ENCODE peak calls at places on chromosomes 2 and 18, in four cellular contexts. One of them, this sample, is unnamed.

GRCh38 chr2:166337932-166338331 is 37.8 kb downstream of the SCN9A start:
- DNase-seq in H9: no peak
- DNase-seq in body of pancreas: no peak
- DNase-seq in astrocyte of the spinal cord: no peak
- DNase-seq in this sample: no peak

GRCh38 chr2:208072250-208072892 is 47.0 kb upstream of the PLEKHM3 start:
- DNase-seq in H9: peak
- DNase-seq in body of pancreas: peak
- DNase-seq in astrocyte of the spinal cord: peak
- DNase-seq in this sample: peak

GRCh38 chr18:60485207-60485606 is 112.6 kb upstream of the MC4R start:
- DNase-seq in H9: no peak
- DNase-seq in body of pancreas: no peak
- DNase-seq in astrocyte of the spinal cord: peak
- DNase-seq in this sample: no peak

GRCh38 chr18:57087985-57088384 is 58.9 kb upstream of the BOD1L2 start:
- DNase-seq in H9: no peak
- DNase-seq in body of pancreas: no peak
- DNase-seq in astrocyte of the spinal cord: no peak
- DNase-seq in this sample: no peak

GRCh38 chr2:241950878-241951331 is 81.4 kb downstream of the RTP5 start:
- DNase-seq in H9: peak
- DNase-seq in body of pancreas: peak
- DNase-seq in astrocyte of the spinal cord: peak
- DNase-seq in this sample: peak

GRCh38 chr2:152548111-152548875 is 169.0 kb downstream of the PRPF40A start:
- DNase-seq in H9: no peak
- DNase-seq in body of pancreas: peak
- DNase-seq in astrocyte of the spinal cord: no peak
- DNase-seq in this sample: no peak

GRCh38 chr18:36602071-36602470 is 226.7 kb downstream of the TPGS2 start:
- DNase-seq in H9: no peak
- DNase-seq in body of pancreas: no peak
- DNase-seq in astrocyte of the spinal cord: no peak
- DNase-seq in this sample: no peak

GRCh38 chr18:40152859-40153258 is 1802.2 kb upstream of the PIK3C3 start:
- DNase-seq in H9: no peak
- DNase-seq in body of pancreas: no peak
- DNase-seq in astrocyte of the spinal cord: peak
- DNase-seq in this sample: no peak

GRCh38 chr2:197803033-197803444 is 1.4 kb upstream of the PLCL1 start:
- DNase-seq in H9: no peak
- DNase-seq in body of pancreas: peak
- DNase-seq in astrocyte of the spinal cord: peak
- DNase-seq in this sample: no peak

GRCh38 chr18:79875931-79876461 is 75.5 kb downstream of the SLC66A2 start:
- DNase-seq in H9: no peak
- DNase-seq in body of pancreas: no peak
- DNase-seq in astrocyte of the spinal cord: no peak
- DNase-seq in this sample: no peak

GRCh38 chr2:84022810-84023431 is 436.2 kb downstream of the SUCLG1 start:
- DNase-seq in H9: peak
- DNase-seq in body of pancreas: peak
- DNase-seq in astrocyte of the spinal cord: peak
- DNase-seq in this sample: peak

GRCh38 chr2:44186800-44187199 is 18.1 kb downstream of the PPM1B start:
- DNase-seq in H9: no peak
- DNase-seq in body of pancreas: no peak
- DNase-seq in astrocyte of the spinal cord: no peak
- DNase-seq in this sample: no peak

GRCh38 chr2:238593236-238593635 is 166.5 kb downstream of the ASB1 start:
- DNase-seq in H9: no peak
- DNase-seq in body of pancreas: no peak
- DNase-seq in astrocyte of the spinal cord: no peak
- DNase-seq in this sample: no peak

GRCh38 chr2:18828296-18828695 is 238.9 kb upstream of the NT5C1B start:
- DNase-seq in H9: no peak
- DNase-seq in body of pancreas: no peak
- DNase-seq in astrocyte of the spinal cord: no peak
- DNase-seq in this sample: no peak

GRCh38 chr2:16608661-16609643 is 56.7 kb downstream of the CYRIA start:
- DNase-seq in H9: peak
- DNase-seq in body of pancreas: peak
- DNase-seq in astrocyte of the spinal cord: peak
- DNase-seq in this sample: peak

DNA sequence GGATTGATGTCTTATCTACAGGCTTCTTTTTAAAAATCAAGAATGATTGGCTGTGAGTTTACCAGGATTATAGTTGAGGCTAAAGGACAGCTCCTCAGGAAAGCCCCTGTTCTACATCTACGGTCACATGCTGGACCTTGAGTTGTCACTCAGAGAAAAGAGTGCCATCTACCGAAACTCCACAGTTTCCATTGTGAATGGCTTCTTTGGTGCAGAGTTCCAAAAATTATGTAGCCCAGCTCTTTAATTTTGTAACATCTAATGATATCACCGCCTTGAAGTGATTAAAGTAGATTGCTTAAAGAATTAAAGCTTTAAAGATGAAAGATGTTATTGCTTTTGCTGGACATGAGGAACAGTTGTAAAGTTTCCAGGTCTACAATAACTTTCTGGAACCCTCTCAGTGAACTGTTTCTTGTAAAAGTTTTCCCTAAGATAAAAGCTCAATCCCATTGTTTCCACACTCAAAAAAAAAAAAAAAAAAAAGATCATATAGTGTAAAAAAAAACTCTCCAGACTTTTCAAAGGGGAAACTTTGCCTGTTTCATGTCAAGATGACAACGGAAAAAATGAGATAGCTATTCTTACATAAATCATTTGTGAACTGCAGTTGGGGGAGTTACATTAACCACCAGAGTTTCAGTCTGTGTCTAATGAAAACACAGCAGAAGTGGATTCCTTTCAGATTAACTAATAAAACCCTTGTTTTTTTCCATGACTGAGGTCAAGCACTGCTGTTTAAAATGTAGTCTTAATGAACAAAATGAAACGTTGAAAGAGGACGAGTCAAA is 4.3 kb downstream of the COL3A1 start:
- DNase-seq in H9: peak
- DNase-seq in body of pancreas: peak
- DNase-seq in astrocyte of the spinal cord: peak
- DNase-seq in this sample: no peak
- TF ChIP-seq CTCF in H9: peak
- TF ChIP-seq CTCF in body of pancreas: peak
- TF ChIP-seq CTCF in astrocyte of the spinal cord: peak
- TF ChIP-seq CTCF in this sample: no peak

DNA sequence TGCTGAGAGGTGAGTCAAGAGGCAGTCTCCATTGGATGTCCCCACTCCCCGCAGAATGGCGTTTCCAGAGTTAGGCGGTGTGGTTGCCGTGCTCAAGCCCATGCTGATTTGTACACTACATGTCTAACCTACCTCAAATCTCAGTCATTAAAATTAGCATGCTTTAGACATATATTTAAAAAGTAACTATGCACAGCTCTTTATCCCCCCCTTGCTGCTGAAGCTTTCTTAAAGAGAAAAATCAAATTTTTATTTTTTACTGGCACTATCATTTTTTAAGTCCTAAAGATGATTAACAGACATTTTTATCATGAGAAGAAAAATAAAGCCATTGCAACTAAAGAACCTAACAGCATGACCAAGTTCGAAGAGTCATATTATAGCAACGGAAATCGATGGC is 42.9 kb downstream of the BOLA3 start:
- DNase-seq in H9: no peak
- DNase-seq in body of pancreas: no peak
- DNase-seq in astrocyte of the spinal cord: peak
- DNase-seq in this sample: no peak
- TF ChIP-seq CTCF in H9: no peak
- TF ChIP-seq CTCF in body of pancreas: no peak
- TF ChIP-seq CTCF in astrocyte of the spinal cord: peak
- TF ChIP-seq CTCF in this sample: no peak

GRCh38 chr2:117960231-117960630 is 53.6 kb downstream of the CCDC93 start:
- DNase-seq in H9: no peak
- DNase-seq in body of pancreas: no peak
- DNase-seq in astrocyte of the spinal cord: peak
- DNase-seq in this sample: no peak

GRCh38 chr2:117958186-117958585 is 55.7 kb downstream of the CCDC93 start:
- DNase-seq in H9: no peak
- DNase-seq in body of pancreas: no peak
- DNase-seq in astrocyte of the spinal cord: peak
- DNase-seq in this sample: no peak

GRCh38 chr2:117952237-117952636 is 61.6 kb downstream of the CCDC93 start:
- DNase-seq in H9: no peak
- DNase-seq in body of pancreas: no peak
- DNase-seq in astrocyte of the spinal cord: no peak
- DNase-seq in this sample: no peak

GRCh38 chr2:117957616-117958015 is 56.3 kb downstream of the CCDC93 start:
- DNase-seq in H9: no peak
- DNase-seq in body of pancreas: no peak
- DNase-seq in astrocyte of the spinal cord: no peak
- DNase-seq in this sample: no peak

DNA sequence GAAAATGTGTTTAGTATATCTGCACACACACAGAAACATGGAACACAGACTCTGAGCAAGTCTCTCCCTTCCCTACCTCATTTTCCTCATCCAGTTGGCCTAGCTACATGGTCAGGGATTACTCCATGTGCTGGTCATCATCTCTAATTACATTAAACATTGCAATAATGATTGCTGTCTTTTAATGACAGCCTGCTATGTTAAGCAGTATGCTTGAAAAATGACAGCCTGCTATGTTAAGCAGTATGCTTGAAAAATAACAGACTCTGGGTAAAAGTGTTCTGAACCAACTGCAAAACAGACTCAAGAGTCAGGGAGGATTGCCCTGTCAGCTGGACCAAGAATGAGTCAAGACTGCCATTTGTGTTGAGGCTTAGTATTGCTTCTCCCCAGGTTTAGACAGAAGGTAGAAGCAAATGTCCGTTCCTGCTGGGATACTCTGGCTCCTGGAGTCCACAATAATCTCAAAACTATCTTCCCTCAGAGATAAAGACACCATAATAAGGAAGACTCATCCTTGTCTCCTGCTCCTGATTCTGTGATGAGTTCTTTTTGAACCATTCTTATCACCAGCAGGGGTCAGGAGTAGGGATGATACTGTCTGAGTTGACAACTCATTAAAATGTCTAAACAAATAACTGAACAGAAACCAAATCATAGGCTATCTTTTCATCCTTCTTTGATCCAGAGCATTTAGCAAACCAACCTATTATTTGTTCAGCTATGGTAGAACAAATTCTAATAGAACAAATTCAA is 57.7 kb downstream of the CCDC93 start:
- DNase-seq in H9: no peak
- DNase-seq in body of pancreas: no peak
- DNase-seq in astrocyte of the spinal cord: no peak
- DNase-seq in this sample: no peak
- TF ChIP-seq CTCF in H9: peak
- TF ChIP-seq CTCF in body of pancreas: no peak
- TF ChIP-seq CTCF in astrocyte of the spinal cord: peak
- TF ChIP-seq CTCF in this sample: no peak

DNA sequence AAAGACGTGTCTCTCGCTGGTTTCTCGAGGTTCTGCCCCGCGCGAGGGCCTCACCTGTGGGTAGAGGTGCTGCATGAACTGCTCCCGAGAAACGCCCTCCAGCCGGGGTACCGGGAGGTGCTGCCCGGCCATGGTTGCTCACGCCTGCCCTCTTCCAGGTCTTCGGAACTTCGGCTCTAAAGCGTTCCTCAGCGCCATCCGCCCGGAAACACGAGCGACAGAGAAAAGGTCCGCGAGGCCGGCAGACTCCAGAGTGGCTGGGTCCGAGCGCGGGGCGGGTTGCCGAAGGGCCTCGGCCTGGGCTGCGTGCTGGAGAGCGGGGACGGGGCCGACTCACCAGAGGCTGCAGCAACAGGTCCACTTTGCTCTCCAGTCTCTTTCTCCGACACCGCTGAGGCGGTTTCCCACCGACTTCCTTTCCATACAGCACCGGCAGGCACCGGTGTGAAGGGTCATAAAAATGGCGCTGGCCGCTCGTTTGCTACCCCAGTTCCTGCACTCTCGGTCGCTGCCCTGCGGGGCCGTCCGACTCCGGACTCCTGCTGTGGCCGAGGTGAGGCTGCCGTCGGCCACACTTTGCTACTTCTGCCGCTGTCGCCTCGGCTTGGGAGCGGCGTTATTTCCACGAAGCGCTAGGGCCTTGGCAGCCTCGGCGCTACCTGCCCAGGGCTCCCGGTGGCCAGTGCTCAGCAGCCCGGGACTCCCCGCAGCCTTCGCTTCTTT is at the start of the genes MAIP1 and TYW5:
- DNase-seq in H9: peak
- DNase-seq in body of pancreas: peak
- DNase-seq in astrocyte of the spinal cord: peak
- DNase-seq in this sample: peak
- TF ChIP-seq CTCF in H9: peak
- TF ChIP-seq CTCF in body of pancreas: peak
- TF ChIP-seq CTCF in astrocyte of the spinal cord: peak
- TF ChIP-seq CTCF in this sample: no peak

GRCh38 chr2:171706152-171706803 is 19.0 kb downstream of the DYNC1I2 start:
- DNase-seq in H9: no peak
- DNase-seq in body of pancreas: no peak
- DNase-seq in astrocyte of the spinal cord: peak
- DNase-seq in this sample: no peak
- TF ChIP-seq CTCF in H9: peak
- TF ChIP-seq CTCF in body of pancreas: no peak
- TF ChIP-seq CTCF in astrocyte of the spinal cord: peak
- TF ChIP-seq CTCF in this sample: no peak

DNA sequence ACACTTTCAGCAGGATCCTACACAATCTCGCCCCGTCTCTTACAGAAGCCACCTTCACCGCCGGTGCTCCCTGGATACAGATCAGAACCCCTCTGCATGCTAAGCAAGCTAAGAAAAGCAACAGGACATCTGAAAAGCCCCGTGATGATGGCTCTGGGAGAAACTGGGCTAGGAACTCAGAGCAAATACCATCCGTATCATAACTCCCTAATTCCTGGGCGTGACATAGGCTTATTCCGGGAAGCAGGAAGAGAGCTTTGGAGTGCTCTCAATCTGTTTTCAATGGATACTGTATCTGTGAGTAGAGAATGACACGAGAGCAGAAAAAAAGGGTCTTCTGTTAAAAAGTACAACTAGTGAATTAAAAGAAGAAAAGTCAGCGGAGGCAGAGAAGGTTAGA is 121.6 kb downstream of the SPP2 start:
- DNase-seq in H9: no peak
- DNase-seq in body of pancreas: no peak
- DNase-seq in astrocyte of the spinal cord: no peak
- DNase-seq in this sample: no peak
- TF ChIP-seq CTCF in H9: no peak
- TF ChIP-seq CTCF in body of pancreas: no peak
- TF ChIP-seq CTCF in astrocyte of the spinal cord: no peak
- TF ChIP-seq CTCF in this sample: no peak

DNA sequence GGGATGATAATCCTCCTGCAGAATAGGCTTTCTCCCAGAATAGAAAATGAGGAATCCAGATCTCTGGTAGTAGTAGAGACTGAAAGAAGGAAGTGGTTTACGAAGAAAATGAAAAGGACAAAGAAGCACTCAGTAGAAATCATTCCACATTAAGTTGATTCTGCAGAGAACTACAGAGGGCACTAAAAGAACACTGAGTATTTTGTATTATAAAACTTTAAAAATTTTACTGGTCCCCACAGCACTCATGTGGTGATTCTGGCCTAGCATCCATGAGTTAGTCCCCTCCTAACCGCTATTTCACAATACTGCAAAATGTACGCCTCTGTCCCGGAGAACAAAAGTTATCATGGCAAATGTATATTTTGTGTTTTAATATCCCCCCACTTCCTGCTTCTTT is 42.9 kb upstream of the SLC35F5 start:
- DNase-seq in H9: no peak
- DNase-seq in body of pancreas: no peak
- DNase-seq in astrocyte of the spinal cord: no peak
- DNase-seq in this sample: no peak
- TF ChIP-seq CTCF in H9: no peak
- TF ChIP-seq CTCF in body of pancreas: no peak
- TF ChIP-seq CTCF in astrocyte of the spinal cord: peak
- TF ChIP-seq CTCF in this sample: no peak